ENCODE peak calls at places on chromosomes 16 and 17, in four cellular contexts. U is hypothalamus, W is HEK293T, S is EL. T is an unnamed sample.

GRCh38 chr17:78609198-78609597 is 32.0 kb upstream of the DNAH17 start:
- DNase-seq in U (no peak), W (no peak), S (no peak), T (no peak)

GRCh38 chr16:25177831-25178688 is 38.7 kb upstream of the AQP8 start:
- DNase-seq in U (no peak), W (no peak), S (no peak), T (no peak)

GRCh38 chr17:37239690-37240344 is 136.0 kb upstream of the C17orf78 start:
- DNase-seq in U (no peak), W (peak), S (peak), T (no peak)

GRCh38 chr16:82229800-82230619 is 60.0 kb upstream of the MPHOSPH6 start:
- DNase-seq in U (no peak), W (peak), S (peak), T (peak)

GRCh38 chr17:42754782-42755181 is 6.2 kb upstream of the RAMP2 start:
- DNase-seq in U (no peak), W (no peak), S (no peak), T (no peak)

GRCh38 chr16:3578121-3578520 is 918 bp upstream of the NLRC3 start:
- DNase-seq in U (no peak), W (no peak), S (no peak), T (no peak)

GRCh38 chr17:47729486-47729885 is 3.5 kb upstream of the TBX21 start:
- DNase-seq in U (no peak), W (no peak), S (no peak), T (no peak)

GRCh38 chr17:19021622-19022083 is 17.1 kb upstream of the FAM83G start:
- DNase-seq in U (no peak), W (no peak), S (no peak), T (no peak)

GRCh38 chr17:77873518-77874302 is 84.8 kb upstream of the TNRC6C start:
- DNase-seq in U (no peak), W (no peak), S (no peak), T (no peak)

GRCh38 chr17:40532520-40533253 is 31.3 kb upstream of the TNS4 start:
- DNase-seq in U (no peak), W (no peak), S (no peak), T (no peak)